ENCODE peak calls at places on chromosomes 7 and 10, in five cellular contexts. H is uterus, L is cardiac muscle cell, E is foreskin keratinocyte, X is left ventricle myocardium inferior. T is an unnamed sample. For H3K4me1, the result is how much of the 10 kb centered on the place peaks cover.

GRCh38 chr7:70649323-70649722 is 482.6 kb upstream of the GALNT17 start:
- DNase-seq in H (no peak), L (no peak), E (no peak), X (no peak), T (no peak)

GRCh38 chr7:132464740-132465139 is 111.5 kb downstream of the PLXNA4 start:
- DNase-seq in X (peak), H (no peak), E (no peak), L (peak), T (peak)

GRCh38 chr10:125209591-125210373 is 49.4 kb upstream of the CTBP2 start:
- DNase-seq in E (no peak), X (no peak), L (peak), H (no peak), T (no peak)

GRCh38 chr7:105097619-105098018 is 83.6 kb downstream of the KMT2E start:
- DNase-seq in L (peak), E (peak), X (no peak), H (no peak), T (no peak)

GRCh38 chr7:73976761-73977625 is 51.0 kb upstream of the ELN start:
- DNase-seq in E (no peak), H (no peak), X (no peak), L (no peak), T (no peak)

GRCh38 chr10:112807013-112807412 is 143.0 kb upstream of the TCF7L2 start:
- DNase-seq in E (no peak), X (no peak), L (no peak), H (no peak), T (no peak)

GRCh38 chr7:143892527-143893300 is 9.3 kb downstream of the TCAF1 start:
- DNase-seq in X (no peak), L (peak), H (no peak), E (no peak), T (peak)

GRCh38 chr7:115059312-115059711 is 137.4 kb downstream of the MDFIC start:
- DNase-seq in E (no peak), L (peak), H (peak), X (no peak), T (no peak)

GRCh38 chr7:44400033-44400511 is 74.7 kb upstream of the CAMK2B start:
- DNase-seq in H (no peak), E (no peak), X (no peak), L (no peak), T (no peak)

GRCh38 chr7:44244282-44244681 is 43.5 kb downstream of the YKT6 start:
- DNase-seq in E (no peak), H (no peak), X (no peak), L (peak), T (no peak)

GRCh38 chr10:49079072-49079471 is 36.2 kb downstream of the VSTM4 start:
- DNase-seq in H (no peak), L (no peak), X (no peak), E (no peak), T (no peak)

GRCh38 chr10:49074836-49075235 is 40.5 kb downstream of the VSTM4 start:
- DNase-seq in L (no peak), H (no peak), E (no peak), X (no peak), T (no peak)

GRCh38 chr10:49076319-49076718 is 39.0 kb downstream of the VSTM4 start:
- DNase-seq in H (no peak), L (no peak), E (no peak), X (no peak), T (no peak)

GRCh38 chr10:49075743-49076142 is 39.6 kb downstream of the VSTM4 start:
- DNase-seq in X (no peak), H (no peak), L (no peak), E (no peak), T (no peak)

DNA sequence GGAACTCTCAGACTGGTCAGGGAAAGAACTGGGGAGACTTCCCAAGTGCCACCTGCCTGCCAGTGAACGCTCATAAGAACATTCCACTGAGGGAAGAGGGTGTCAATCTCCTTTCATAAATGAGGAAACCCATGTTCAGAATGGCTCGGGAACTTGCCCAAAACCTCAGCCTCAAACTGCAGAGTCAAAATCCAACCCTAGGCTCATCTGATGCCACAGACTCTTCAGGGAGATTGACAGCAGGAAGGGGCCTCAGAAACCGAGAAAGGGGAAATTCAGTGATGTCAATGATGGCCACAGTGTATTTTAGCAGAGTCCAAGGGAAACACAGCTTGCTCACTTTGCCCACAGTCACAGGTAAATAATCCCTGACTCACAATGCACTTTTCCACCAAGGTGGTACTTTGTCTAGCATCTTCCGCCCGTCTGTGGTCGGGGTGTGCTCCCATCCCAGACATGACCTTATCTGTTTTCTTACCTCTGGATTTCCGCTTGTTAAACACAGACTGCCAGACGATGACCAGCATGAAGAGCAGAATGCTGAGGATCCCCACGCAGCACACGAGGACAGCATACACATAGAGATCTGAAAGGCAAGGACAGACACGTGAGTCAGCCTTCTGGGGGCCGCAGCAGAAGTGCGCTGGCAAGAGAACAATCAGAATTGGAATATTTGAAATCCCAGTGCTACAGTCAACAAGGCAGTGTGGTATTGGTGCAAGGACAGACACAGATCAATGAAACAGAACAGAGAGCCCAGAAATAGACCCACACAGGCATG is 38.4 kb downstream of the VSTM4 start:
- DNase-seq in H (no peak), E (no peak), X (no peak), L (no peak), T (no peak)
- H3K4me1 ChIP-seq in H (under half), E (under half), X (half or more), L (under half), T (under half)

GRCh38 chr10:79398642-79399041 is 46.8 kb downstream of the ZCCHC24 start:
- DNase-seq in X (no peak), H (no peak), E (no peak), L (no peak), T (no peak)
- H3K4me1 ChIP-seq in X (under half), H (half or more), E (under half), L (half or more), T (under half)

GRCh38 chr10:71285986-71286385 is 33.1 kb upstream of the SLC29A3 start:
- DNase-seq in E (no peak), H (no peak), X (no peak), L (no peak), T (no peak)
- H3K4me1 ChIP-seq in E (under half), H (under half), X (under half), L (under half), T (under half)

GRCh38 chr7:137987968-137988367 is 13.9 kb downstream of the CREB3L2 start:
- DNase-seq in L (no peak), X (no peak), H (no peak), E (no peak), T (no peak)
- H3K4me1 ChIP-seq in L (under half), X (half or more), H (under half), E (under half), T (half or more)

DNA sequence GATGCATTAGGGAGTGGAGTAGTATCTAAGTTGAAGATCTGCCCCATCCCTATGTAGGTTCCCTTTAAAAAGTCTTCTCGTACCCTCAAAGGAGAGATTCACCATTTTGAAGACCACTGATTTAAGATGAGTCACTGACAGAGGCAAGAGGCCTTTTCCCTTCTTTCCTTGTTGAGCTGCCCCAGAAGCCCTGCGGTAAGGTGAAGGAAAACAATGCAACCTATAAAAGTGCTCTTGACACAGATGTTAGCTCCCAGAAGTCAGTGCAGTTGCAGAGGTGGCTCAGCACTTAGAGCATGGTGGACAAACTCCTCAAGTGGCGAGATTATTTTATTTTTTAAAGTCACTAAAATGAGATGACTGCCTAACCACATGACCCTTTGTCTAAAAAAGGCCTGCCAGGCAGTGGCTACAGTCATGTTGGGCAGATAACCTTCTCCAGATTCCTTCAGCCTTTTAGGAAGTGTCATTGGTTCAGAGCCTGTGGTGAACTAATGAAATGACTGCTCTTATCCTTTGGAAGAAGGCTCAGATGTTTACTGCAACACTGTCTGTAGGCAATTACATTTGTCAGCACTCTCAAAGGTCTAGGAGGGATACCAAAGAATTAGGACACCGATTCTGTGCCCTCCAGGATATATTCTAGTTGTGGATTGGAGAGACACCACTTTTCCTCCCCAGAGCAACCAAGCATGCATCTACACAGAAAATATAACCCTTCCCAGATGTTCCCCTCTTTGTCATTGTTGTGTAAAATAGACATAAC is 88.7 kb downstream of the ARID5B start:
- DNase-seq in X (no peak), H (no peak), L (no peak), E (no peak), T (no peak)
- H3K4me1 ChIP-seq in X (half or more), H (under half), L (under half), E (under half), T (under half)

GRCh38 chr10:74026428-74026979 is 28.6 kb downstream of the VCL start:
- DNase-seq in L (no peak), E (no peak), H (no peak), X (no peak), T (no peak)
- H3K4me1 ChIP-seq in L (under half), E (under half), H (under half), X (half or more), T (under half)

DNA sequence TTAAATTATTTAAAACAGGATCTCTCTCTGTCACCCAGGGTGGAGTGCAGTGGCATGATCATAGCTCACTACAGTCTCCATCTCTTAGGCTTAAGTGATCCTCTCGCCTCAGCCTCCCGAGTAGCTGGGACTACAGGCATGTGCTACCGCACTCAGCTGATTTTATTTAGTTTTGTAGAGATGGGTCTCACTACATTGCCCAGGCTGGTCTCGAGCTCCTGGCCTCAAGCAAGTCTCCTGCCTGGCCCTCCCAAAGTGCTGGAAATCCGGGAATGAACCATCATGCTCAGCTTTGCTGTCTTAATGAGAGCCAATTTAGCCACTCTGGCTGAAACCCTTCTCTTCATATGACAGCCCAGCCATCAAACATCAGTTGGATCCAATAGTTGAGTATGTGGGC is 53.3 kb upstream of the NRP1 start:
- DNase-seq in L (no peak), X (no peak), E (no peak), H (no peak), T (no peak)
- H3K4me1 ChIP-seq in L (under half), X (under half), E (under half), H (under half), T (under half)

DNA sequence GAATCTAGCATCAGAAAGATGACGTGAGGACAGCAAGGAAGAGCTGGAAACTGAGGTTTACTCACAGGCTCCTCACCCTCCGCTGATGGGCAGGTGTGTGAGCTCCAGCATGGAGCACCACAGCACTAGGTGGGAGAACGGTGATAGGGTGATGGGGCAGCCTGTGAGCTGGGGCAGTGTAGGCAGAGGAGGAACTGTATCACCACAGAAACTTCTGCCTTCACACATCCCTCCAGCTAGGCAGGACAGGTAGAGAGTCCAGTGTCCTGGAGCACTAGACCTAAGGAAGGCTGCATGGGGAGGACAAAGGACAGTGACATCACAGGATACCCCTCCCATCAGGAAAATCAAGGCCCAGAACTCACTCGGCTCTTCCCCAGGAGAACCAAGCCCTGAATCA is 241.8 kb upstream of the PRSS58 start:
- DNase-seq in E (no peak), H (no peak), X (no peak), L (no peak), T (no peak)
- H3K4me1 ChIP-seq in E (under half), H (under half), X (under half), L (under half), T (under half)